ENCODE peak calls at places on chromosome 3, in four cellular contexts. One of them, this sample, is unnamed.
A peak's percentile ranks its signal among the peaks of the same experiment; 100 is the strongest.

GRCh38 chr3:189652042-189652441 is 20.9 kb downstream of the TP63 start:
- DNase-seq in breast epithelium: no peak
- DNase-seq in cardiac fibroblast: no peak
- DNase-seq in ovary: no peak
- DNase-seq in this sample: no peak

GRCh38 chr3:129897026-129897425 is 3.5 kb upstream of the TMCC1 start:
- DNase-seq in breast epithelium: no peak
- DNase-seq in cardiac fibroblast: no peak
- DNase-seq in ovary: no peak
- DNase-seq in this sample: no peak

GRCh38 chr3:5186854-5187151 is 704 bp upstream of the EDEM1 start:
- DNase-seq in breast epithelium: no peak
- DNase-seq in cardiac fibroblast: peak; percentile 57
- DNase-seq in ovary: no peak
- DNase-seq in this sample: no peak

GRCh38 chr3:185087419-185087818 is 65.4 kb downstream of the C3orf70 start:
- DNase-seq in breast epithelium: no peak
- DNase-seq in cardiac fibroblast: no peak
- DNase-seq in ovary: no peak
- DNase-seq in this sample: no peak

GRCh38 chr3:146543461-146544012 is 870 bp downstream of the PLSCR1 start:
- DNase-seq in breast epithelium: no peak
- DNase-seq in cardiac fibroblast: peak; percentile 79
- DNase-seq in ovary: peak; percentile 34
- DNase-seq in this sample: no peak

GRCh38 chr3:112734171-112734570 is 93.2 kb upstream of the CCDC80 start:
- DNase-seq in breast epithelium: no peak
- DNase-seq in cardiac fibroblast: peak; percentile 34
- DNase-seq in ovary: no peak
- DNase-seq in this sample: no peak

GRCh38 chr3:150124142-150124541 is 153.4 kb upstream of the PFN2 start:
- DNase-seq in breast epithelium: no peak
- DNase-seq in cardiac fibroblast: no peak
- DNase-seq in ovary: no peak
- DNase-seq in this sample: no peak

GRCh38 chr3:62601238-62601856 is 228.0 kb upstream of the FEZF2 start:
- DNase-seq in breast epithelium: no peak
- DNase-seq in cardiac fibroblast: peak; percentile 62
- DNase-seq in ovary: no peak
- DNase-seq in this sample: no peak

GRCh38 chr3:194272861-194273266 is 78.3 kb downstream of the CPN2 start:
- DNase-seq in breast epithelium: no peak
- DNase-seq in cardiac fibroblast: peak; percentile 19
- DNase-seq in ovary: peak; percentile 18
- DNase-seq in this sample: no peak

GRCh38 chr3:192372001-192372400 is 355.3 kb downstream of the FGF12 start:
- DNase-seq in breast epithelium: no peak
- DNase-seq in cardiac fibroblast: no peak
- DNase-seq in ovary: no peak
- DNase-seq in this sample: no peak

GRCh38 chr3:158447408-158447807 is 123.6 kb upstream of the MLF1 start:
- DNase-seq in breast epithelium: no peak
- DNase-seq in cardiac fibroblast: no peak
- DNase-seq in ovary: no peak
- DNase-seq in this sample: no peak

GRCh38 chr3:150407051-150407817 is 864 bp upstream of the TSC22D2 start:
- DNase-seq in breast epithelium: no peak
- DNase-seq in cardiac fibroblast: peak; percentile 76
- DNase-seq in ovary: no peak
- DNase-seq in this sample: no peak

GRCh38 chr3:154040283-154040682 is 80.9 kb upstream of the ARHGEF26 start:
- DNase-seq in breast epithelium: no peak
- DNase-seq in cardiac fibroblast: peak; percentile 48
- DNase-seq in ovary: no peak
- DNase-seq in this sample: no peak

GRCh38 chr3:29430558-29430971 is 149.7 kb downstream of the RBMS3 start:
- DNase-seq in breast epithelium: no peak
- DNase-seq in cardiac fibroblast: peak; percentile 72
- DNase-seq in ovary: no peak
- DNase-seq in this sample: no peak

GRCh38 chr3:143302638-143303171 is 183.1 kb downstream of the CHST2 start:
- DNase-seq in breast epithelium: no peak
- DNase-seq in cardiac fibroblast: peak; percentile 82
- DNase-seq in ovary: no peak
- DNase-seq in this sample: no peak

GRCh38 chr3:134299185-134299887 is 48.7 kb upstream of the RYK start:
- DNase-seq in breast epithelium: no peak
- DNase-seq in cardiac fibroblast: peak; percentile 72
- DNase-seq in ovary: no peak
- DNase-seq in this sample: no peak

GRCh38 chr3:133674290-133674912 is 12.7 kb upstream of the TOPBP1 start:
- DNase-seq in breast epithelium: no peak
- DNase-seq in cardiac fibroblast: no peak
- DNase-seq in ovary: no peak
- DNase-seq in this sample: no peak

GRCh38 chr3:58998476-58999117 is 51.2 kb downstream of the CFAP20DC start:
- DNase-seq in breast epithelium: no peak
- DNase-seq in cardiac fibroblast: peak; percentile 82
- DNase-seq in ovary: no peak
- DNase-seq in this sample: no peak

GRCh38 chr3:13715961-13716360 is 163.9 kb downstream of the WNT7A start:
- DNase-seq in breast epithelium: peak; percentile 35
- DNase-seq in cardiac fibroblast: no peak
- DNase-seq in ovary: peak; percentile 1
- DNase-seq in this sample: no peak

GRCh38 chr3:126136428-126137220 is 43.8 kb downstream of the ALDH1L1 start:
- DNase-seq in breast epithelium: peak; percentile 39
- DNase-seq in cardiac fibroblast: no peak
- DNase-seq in ovary: peak; percentile 8
- DNase-seq in this sample: peak; percentile 32

GRCh38 chr3:160756907-160757623 is 1.0 kb downstream of the PPM1L start:
- DNase-seq in breast epithelium: no peak
- DNase-seq in cardiac fibroblast: no peak
- DNase-seq in ovary: peak; percentile 12
- DNase-seq in this sample: no peak

GRCh38 chr3:27044926-27045481 is 324.2 kb downstream of the NEK10 start:
- DNase-seq in breast epithelium: no peak
- DNase-seq in cardiac fibroblast: no peak
- DNase-seq in ovary: no peak
- DNase-seq in this sample: no peak

GRCh38 chr3:141901914-141902313 is 25.5 kb downstream of the ATP1B3 start:
- DNase-seq in breast epithelium: no peak
- DNase-seq in cardiac fibroblast: no peak
- DNase-seq in ovary: no peak
- DNase-seq in this sample: no peak

GRCh38 chr3:112629425-112629824 is 11.5 kb downstream of the CCDC80 start:
- DNase-seq in breast epithelium: no peak
- DNase-seq in cardiac fibroblast: peak; percentile 94
- DNase-seq in ovary: peak; percentile 61
- DNase-seq in this sample: no peak

GRCh38 chr3:139310474-139310933 is 33.3 kb upstream of the MRPS22 start:
- DNase-seq in breast epithelium: no peak
- DNase-seq in cardiac fibroblast: peak; percentile 78
- DNase-seq in ovary: no peak
- DNase-seq in this sample: no peak

GRCh38 chr3:98972155-98972554 is 70.7 kb upstream of the DCBLD2 start:
- DNase-seq in breast epithelium: no peak
- DNase-seq in cardiac fibroblast: peak; percentile 94
- DNase-seq in ovary: no peak
- DNase-seq in this sample: no peak

GRCh38 chr3:149145926-149146325 is 16.5 kb downstream of the HPS3 start:
- DNase-seq in breast epithelium: no peak
- DNase-seq in cardiac fibroblast: no peak
- DNase-seq in ovary: no peak
- DNase-seq in this sample: peak; percentile 71

GRCh38 chr3:119529883-119530282 is 29.5 kb downstream of the CD80 start:
- DNase-seq in breast epithelium: no peak
- DNase-seq in cardiac fibroblast: peak; percentile 35
- DNase-seq in ovary: no peak
- DNase-seq in this sample: no peak

GRCh38 chr3:42660131-42660715 is 6.7 kb downstream of the ZBTB47 start:
- DNase-seq in breast epithelium: no peak
- DNase-seq in cardiac fibroblast: no peak
- DNase-seq in ovary: peak; percentile 34
- DNase-seq in this sample: no peak

GRCh38 chr3:120567370-120568197 is 28.6 kb upstream of the NDUFB4 start:
- DNase-seq in breast epithelium: no peak
- DNase-seq in cardiac fibroblast: peak; percentile 65
- DNase-seq in ovary: peak; percentile 40
- DNase-seq in this sample: no peak

GRCh38 chr3:2420919-2421318 is 322.3 kb downstream of the CNTN4 start:
- DNase-seq in breast epithelium: no peak
- DNase-seq in cardiac fibroblast: no peak
- DNase-seq in ovary: no peak
- DNase-seq in this sample: no peak

GRCh38 chr3:36868614-36869436 is 76.0 kb downstream of the TRANK1 start:
- DNase-seq in breast epithelium: no peak
- DNase-seq in cardiac fibroblast: peak; percentile 77
- DNase-seq in ovary: peak; percentile 22
- DNase-seq in this sample: no peak

GRCh38 chr3:74692-75243 is 121.8 kb upstream of the CHL1 start:
- DNase-seq in breast epithelium: no peak
- DNase-seq in cardiac fibroblast: peak; percentile 71
- DNase-seq in ovary: peak; percentile 25
- DNase-seq in this sample: no peak

GRCh38 chr3:51319271-51319670 is 65.8 kb upstream of the MANF start:
- DNase-seq in breast epithelium: no peak
- DNase-seq in cardiac fibroblast: no peak
- DNase-seq in ovary: no peak
- DNase-seq in this sample: no peak

GRCh38 chr3:66418432-66419052 is 82.3 kb downstream of the LRIG1 start:
- DNase-seq in breast epithelium: peak; percentile 83
- DNase-seq in cardiac fibroblast: no peak
- DNase-seq in ovary: no peak
- DNase-seq in this sample: no peak

GRCh38 chr3:66037330-66037985 is 1.3 kb downstream of the MAGI1 start:
- DNase-seq in breast epithelium: peak; percentile 61
- DNase-seq in cardiac fibroblast: peak; percentile 62
- DNase-seq in ovary: peak; percentile 53
- DNase-seq in this sample: no peak

GRCh38 chr3:11211531-11212300 is 57.4 kb downstream of the HRH1 start:
- DNase-seq in breast epithelium: no peak
- DNase-seq in cardiac fibroblast: peak; percentile 80
- DNase-seq in ovary: no peak
- DNase-seq in this sample: no peak
- TF ChIP-seq CTCF in breast epithelium: no peak
- TF ChIP-seq CTCF in cardiac fibroblast: peak; percentile 17
- TF ChIP-seq CTCF in ovary: no peak
- TF ChIP-seq CTCF in this sample: no peak

DNA sequence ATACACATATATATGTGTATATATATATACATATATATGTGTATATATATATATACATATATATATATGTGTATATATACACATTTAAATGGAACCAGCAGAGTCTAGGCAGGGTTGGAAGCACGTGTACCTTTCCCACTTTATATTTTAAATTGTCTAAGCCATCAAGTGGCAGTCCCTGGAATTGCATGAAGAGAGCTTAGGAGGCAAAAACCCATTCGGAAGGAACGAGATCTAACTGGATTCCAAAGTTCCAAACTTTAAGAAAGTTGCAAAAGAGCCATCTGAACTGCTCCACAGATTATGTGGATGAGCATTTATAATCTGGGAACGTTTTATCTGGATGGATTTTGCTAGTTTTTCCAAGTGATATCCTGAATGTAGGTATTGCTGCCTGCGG is 186.5 kb downstream of the FOXP1 start:
- DNase-seq in breast epithelium: no peak
- DNase-seq in cardiac fibroblast: peak; percentile 42
- DNase-seq in ovary: no peak
- DNase-seq in this sample: no peak
- TF ChIP-seq CTCF in breast epithelium: peak; percentile 59
- TF ChIP-seq CTCF in cardiac fibroblast: peak; percentile 66
- TF ChIP-seq CTCF in ovary: peak; percentile 41
- TF ChIP-seq CTCF in this sample: peak; percentile 68

GRCh38 chr3:96294143-96294542 is 520.3 kb upstream of the EPHA6 start:
- DNase-seq in breast epithelium: no peak
- DNase-seq in cardiac fibroblast: no peak
- DNase-seq in ovary: no peak
- DNase-seq in this sample: no peak
- TF ChIP-seq CTCF in breast epithelium: no peak
- TF ChIP-seq CTCF in cardiac fibroblast: no peak
- TF ChIP-seq CTCF in ovary: no peak
- TF ChIP-seq CTCF in this sample: no peak

DNA sequence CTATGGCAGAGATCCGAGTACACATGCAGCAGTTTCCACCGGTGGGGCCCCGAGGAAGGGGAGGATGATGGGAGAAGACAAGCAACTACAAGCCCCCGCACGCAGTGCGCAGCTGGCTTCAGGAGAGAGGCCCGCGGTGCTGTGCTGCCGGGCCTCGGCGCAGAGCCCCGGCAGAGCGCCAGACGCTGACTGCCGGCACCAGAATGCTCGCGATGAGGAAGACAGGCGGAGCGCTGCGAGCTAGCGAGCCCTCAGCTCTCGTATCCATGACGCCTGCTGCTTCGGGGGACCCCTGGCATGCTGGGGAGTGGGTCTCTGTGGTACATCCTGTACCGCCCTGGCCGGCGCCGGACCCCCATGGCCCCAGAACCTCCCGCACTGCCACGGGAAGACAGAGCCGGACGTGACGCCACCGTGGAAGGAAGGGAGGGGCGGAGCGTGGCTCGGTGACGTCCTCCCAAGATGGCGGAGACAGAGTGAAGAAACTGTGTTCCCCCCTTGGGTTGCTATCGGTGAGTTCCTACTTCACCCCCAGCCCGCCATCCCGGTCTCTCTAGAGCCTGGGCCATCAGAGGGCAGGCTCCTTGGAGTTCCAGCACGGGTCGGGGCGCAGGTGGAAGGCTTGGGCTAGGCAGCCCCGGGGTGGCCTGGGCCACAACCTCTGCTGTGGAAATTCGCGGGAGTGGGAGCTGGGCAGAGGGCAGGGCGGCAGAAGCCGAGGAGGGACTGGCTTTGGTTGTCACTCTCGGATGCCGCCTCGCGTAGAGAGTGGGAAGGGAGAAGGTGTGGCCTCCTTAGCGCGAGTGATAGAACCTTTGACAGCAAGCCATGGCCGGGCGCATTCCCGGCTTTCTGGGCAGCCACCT is at the start of gene MYNN:
- DNase-seq in breast epithelium: peak; percentile 93
- DNase-seq in cardiac fibroblast: peak; percentile 92
- DNase-seq in ovary: peak; percentile 94
- DNase-seq in this sample: peak; percentile 88
- TF ChIP-seq CTCF in breast epithelium: no peak
- TF ChIP-seq CTCF in cardiac fibroblast: peak; percentile 1
- TF ChIP-seq CTCF in ovary: no peak
- TF ChIP-seq CTCF in this sample: peak; percentile 25

This sample was measured in CD14-positive monocyte.